ENCODE peak calls at places on chromosome 19, in nine cellular contexts. One of them, this sample, is unnamed.

GRCh38 chr19:18418725-18419194 is 438 bp upstream of the SSBP4 start:
- DNase-seq in psoas muscle: peak
- DNase-seq in stimulated activated CD4-positive, alpha-beta T cell treated with anti-CD3 and anti-CD28 coated beads, Interleukin-12 subunit alpha, Interleukin-12 subunit beta, amount 100 ng/mL, for 24 hours: no peak
- DNase-seq in Kasumi-1: peak
- DNase-seq in NCI-H1436 treated with DMSO at 0.1 percent for 48 hours: no peak
- DNase-seq in heart left ventricle: peak
- DNase-seq in CD4-positive, CD25-positive, alpha-beta regulatory T cell: no peak
- DNase-seq in NCI-H524 treated with DMSO at 0.1 percent for 48 hours: no peak
- DNase-seq in CD4-positive, alpha-beta memory T cell: no peak
- DNase-seq in this sample: peak

GRCh38 chr19:40143612-40144011 is 47.6 kb upstream of the MAP3K10 start:
- DNase-seq in psoas muscle: no peak
- DNase-seq in stimulated activated CD4-positive, alpha-beta T cell treated with anti-CD3 and anti-CD28 coated beads, Interleukin-12 subunit alpha, Interleukin-12 subunit beta, amount 100 ng/mL, for 24 hours: no peak
- DNase-seq in Kasumi-1: peak
- DNase-seq in NCI-H1436 treated with DMSO at 0.1 percent for 48 hours: no peak
- DNase-seq in heart left ventricle: no peak
- DNase-seq in CD4-positive, CD25-positive, alpha-beta regulatory T cell: no peak
- DNase-seq in NCI-H524 treated with DMSO at 0.1 percent for 48 hours: peak
- DNase-seq in CD4-positive, alpha-beta memory T cell: peak
- DNase-seq in this sample: no peak

GRCh38 chr19:14152713-14153112 is 16.3 kb upstream of the ASF1B start:
- DNase-seq in psoas muscle: no peak
- DNase-seq in stimulated activated CD4-positive, alpha-beta T cell treated with anti-CD3 and anti-CD28 coated beads, Interleukin-12 subunit alpha, Interleukin-12 subunit beta, amount 100 ng/mL, for 24 hours: no peak
- DNase-seq in Kasumi-1: no peak
- DNase-seq in NCI-H1436 treated with DMSO at 0.1 percent for 48 hours: no peak
- DNase-seq in heart left ventricle: no peak
- DNase-seq in CD4-positive, CD25-positive, alpha-beta regulatory T cell: no peak
- DNase-seq in NCI-H524 treated with DMSO at 0.1 percent for 48 hours: no peak
- DNase-seq in CD4-positive, alpha-beta memory T cell: no peak
- DNase-seq in this sample: no peak

GRCh38 chr19:35404879-35405622 is 34.2 kb downstream of the GPR42 start:
- DNase-seq in psoas muscle: peak
- DNase-seq in stimulated activated CD4-positive, alpha-beta T cell treated with anti-CD3 and anti-CD28 coated beads, Interleukin-12 subunit alpha, Interleukin-12 subunit beta, amount 100 ng/mL, for 24 hours: no peak
- DNase-seq in Kasumi-1: no peak
- DNase-seq in NCI-H1436 treated with DMSO at 0.1 percent for 48 hours: no peak
- DNase-seq in heart left ventricle: no peak
- DNase-seq in CD4-positive, CD25-positive, alpha-beta regulatory T cell: no peak
- DNase-seq in NCI-H524 treated with DMSO at 0.1 percent for 48 hours: no peak
- DNase-seq in CD4-positive, alpha-beta memory T cell: no peak
- DNase-seq in this sample: no peak

GRCh38 chr19:35379992-35380391 is 9.1 kb downstream of the GPR42 start:
- DNase-seq in psoas muscle: no peak
- DNase-seq in stimulated activated CD4-positive, alpha-beta T cell treated with anti-CD3 and anti-CD28 coated beads, Interleukin-12 subunit alpha, Interleukin-12 subunit beta, amount 100 ng/mL, for 24 hours: no peak
- DNase-seq in Kasumi-1: no peak
- DNase-seq in NCI-H1436 treated with DMSO at 0.1 percent for 48 hours: no peak
- DNase-seq in heart left ventricle: no peak
- DNase-seq in CD4-positive, CD25-positive, alpha-beta regulatory T cell: no peak
- DNase-seq in NCI-H524 treated with DMSO at 0.1 percent for 48 hours: no peak
- DNase-seq in CD4-positive, alpha-beta memory T cell: no peak
- DNase-seq in this sample: no peak

GRCh38 chr19:15629003-15629880 is 11.5 kb upstream of the CYP4F3 start:
- DNase-seq in psoas muscle: peak
- DNase-seq in stimulated activated CD4-positive, alpha-beta T cell treated with anti-CD3 and anti-CD28 coated beads, Interleukin-12 subunit alpha, Interleukin-12 subunit beta, amount 100 ng/mL, for 24 hours: peak
- DNase-seq in Kasumi-1: peak
- DNase-seq in NCI-H1436 treated with DMSO at 0.1 percent for 48 hours: no peak
- DNase-seq in heart left ventricle: peak
- DNase-seq in CD4-positive, CD25-positive, alpha-beta regulatory T cell: peak
- DNase-seq in NCI-H524 treated with DMSO at 0.1 percent for 48 hours: no peak
- DNase-seq in CD4-positive, alpha-beta memory T cell: peak
- DNase-seq in this sample: peak

GRCh38 chr19:15337202-15337601 is 4.9 kb upstream of the BRD4 start:
- DNase-seq in psoas muscle: no peak
- DNase-seq in stimulated activated CD4-positive, alpha-beta T cell treated with anti-CD3 and anti-CD28 coated beads, Interleukin-12 subunit alpha, Interleukin-12 subunit beta, amount 100 ng/mL, for 24 hours: no peak
- DNase-seq in Kasumi-1: no peak
- DNase-seq in NCI-H1436 treated with DMSO at 0.1 percent for 48 hours: no peak
- DNase-seq in heart left ventricle: no peak
- DNase-seq in CD4-positive, CD25-positive, alpha-beta regulatory T cell: no peak
- DNase-seq in NCI-H524 treated with DMSO at 0.1 percent for 48 hours: no peak
- DNase-seq in CD4-positive, alpha-beta memory T cell: no peak
- DNase-seq in this sample: no peak

GRCh38 chr19:33686687-33687541 is 65.2 kb downstream of the CHST8 start:
- DNase-seq in psoas muscle: no peak
- DNase-seq in stimulated activated CD4-positive, alpha-beta T cell treated with anti-CD3 and anti-CD28 coated beads, Interleukin-12 subunit alpha, Interleukin-12 subunit beta, amount 100 ng/mL, for 24 hours: no peak
- DNase-seq in Kasumi-1: no peak
- DNase-seq in NCI-H1436 treated with DMSO at 0.1 percent for 48 hours: no peak
- DNase-seq in heart left ventricle: no peak
- DNase-seq in CD4-positive, CD25-positive, alpha-beta regulatory T cell: no peak
- DNase-seq in NCI-H524 treated with DMSO at 0.1 percent for 48 hours: no peak
- DNase-seq in CD4-positive, alpha-beta memory T cell: no peak
- DNase-seq in this sample: no peak

GRCh38 chr19:45931055-45931454 is 16.5 kb upstream of the NANOS2 start:
- DNase-seq in psoas muscle: no peak
- DNase-seq in stimulated activated CD4-positive, alpha-beta T cell treated with anti-CD3 and anti-CD28 coated beads, Interleukin-12 subunit alpha, Interleukin-12 subunit beta, amount 100 ng/mL, for 24 hours: no peak
- DNase-seq in Kasumi-1: no peak
- DNase-seq in NCI-H1436 treated with DMSO at 0.1 percent for 48 hours: no peak
- DNase-seq in heart left ventricle: no peak
- DNase-seq in CD4-positive, CD25-positive, alpha-beta regulatory T cell: no peak
- DNase-seq in NCI-H524 treated with DMSO at 0.1 percent for 48 hours: no peak
- DNase-seq in CD4-positive, alpha-beta memory T cell: no peak
- DNase-seq in this sample: no peak

GRCh38 chr19:45179063-45179847 is 671 bp downstream of the BLOC1S3 start:
- DNase-seq in psoas muscle: peak
- DNase-seq in stimulated activated CD4-positive, alpha-beta T cell treated with anti-CD3 and anti-CD28 coated beads, Interleukin-12 subunit alpha, Interleukin-12 subunit beta, amount 100 ng/mL, for 24 hours: no peak
- DNase-seq in Kasumi-1: no peak
- DNase-seq in NCI-H1436 treated with DMSO at 0.1 percent for 48 hours: no peak
- DNase-seq in heart left ventricle: peak
- DNase-seq in CD4-positive, CD25-positive, alpha-beta regulatory T cell: peak
- DNase-seq in NCI-H524 treated with DMSO at 0.1 percent for 48 hours: no peak
- DNase-seq in CD4-positive, alpha-beta memory T cell: no peak
- DNase-seq in this sample: peak

GRCh38 chr19:14347999-14348889 is 33.0 kb upstream of the ADGRE5 start:
- DNase-seq in psoas muscle: peak
- DNase-seq in stimulated activated CD4-positive, alpha-beta T cell treated with anti-CD3 and anti-CD28 coated beads, Interleukin-12 subunit alpha, Interleukin-12 subunit beta, amount 100 ng/mL, for 24 hours: peak
- DNase-seq in Kasumi-1: peak
- DNase-seq in NCI-H1436 treated with DMSO at 0.1 percent for 48 hours: no peak
- DNase-seq in heart left ventricle: peak
- DNase-seq in CD4-positive, CD25-positive, alpha-beta regulatory T cell: peak
- DNase-seq in NCI-H524 treated with DMSO at 0.1 percent for 48 hours: no peak
- DNase-seq in CD4-positive, alpha-beta memory T cell: peak
- DNase-seq in this sample: peak

GRCh38 chr19:47973529-47973928 is 18.4 kb downstream of the BSPH1 start:
- DNase-seq in psoas muscle: no peak
- DNase-seq in stimulated activated CD4-positive, alpha-beta T cell treated with anti-CD3 and anti-CD28 coated beads, Interleukin-12 subunit alpha, Interleukin-12 subunit beta, amount 100 ng/mL, for 24 hours: no peak
- DNase-seq in Kasumi-1: no peak
- DNase-seq in NCI-H1436 treated with DMSO at 0.1 percent for 48 hours: no peak
- DNase-seq in heart left ventricle: no peak
- DNase-seq in CD4-positive, CD25-positive, alpha-beta regulatory T cell: no peak
- DNase-seq in NCI-H524 treated with DMSO at 0.1 percent for 48 hours: no peak
- DNase-seq in CD4-positive, alpha-beta memory T cell: no peak
- DNase-seq in this sample: no peak

GRCh38 chr19:31171936-31172335 is 177.3 kb downstream of the TSHZ3 start:
- DNase-seq in psoas muscle: no peak
- DNase-seq in stimulated activated CD4-positive, alpha-beta T cell treated with anti-CD3 and anti-CD28 coated beads, Interleukin-12 subunit alpha, Interleukin-12 subunit beta, amount 100 ng/mL, for 24 hours: no peak
- DNase-seq in Kasumi-1: no peak
- DNase-seq in NCI-H1436 treated with DMSO at 0.1 percent for 48 hours: no peak
- DNase-seq in heart left ventricle: no peak
- DNase-seq in CD4-positive, CD25-positive, alpha-beta regulatory T cell: no peak
- DNase-seq in NCI-H524 treated with DMSO at 0.1 percent for 48 hours: no peak
- DNase-seq in CD4-positive, alpha-beta memory T cell: no peak
- DNase-seq in this sample: no peak

GRCh38 chr19:6971366-6971765 is 49.9 kb downstream of the MBD3L2B start:
- DNase-seq in psoas muscle: no peak
- DNase-seq in stimulated activated CD4-positive, alpha-beta T cell treated with anti-CD3 and anti-CD28 coated beads, Interleukin-12 subunit alpha, Interleukin-12 subunit beta, amount 100 ng/mL, for 24 hours: no peak
- DNase-seq in Kasumi-1: no peak
- DNase-seq in NCI-H1436 treated with DMSO at 0.1 percent for 48 hours: no peak
- DNase-seq in heart left ventricle: no peak
- DNase-seq in CD4-positive, CD25-positive, alpha-beta regulatory T cell: no peak
- DNase-seq in NCI-H524 treated with DMSO at 0.1 percent for 48 hours: no peak
- DNase-seq in CD4-positive, alpha-beta memory T cell: no peak
- DNase-seq in this sample: no peak

GRCh38 chr19:49639401-49640112 is 386 bp downstream of the RRAS start:
- DNase-seq in psoas muscle: no peak
- DNase-seq in stimulated activated CD4-positive, alpha-beta T cell treated with anti-CD3 and anti-CD28 coated beads, Interleukin-12 subunit alpha, Interleukin-12 subunit beta, amount 100 ng/mL, for 24 hours: no peak
- DNase-seq in Kasumi-1: no peak
- DNase-seq in NCI-H1436 treated with DMSO at 0.1 percent for 48 hours: no peak
- DNase-seq in heart left ventricle: no peak
- DNase-seq in CD4-positive, CD25-positive, alpha-beta regulatory T cell: no peak
- DNase-seq in NCI-H524 treated with DMSO at 0.1 percent for 48 hours: no peak
- DNase-seq in CD4-positive, alpha-beta memory T cell: no peak
- DNase-seq in this sample: no peak

GRCh38 chr19:43782311-43782660 is 1.5 kb upstream of the KCNN4 start:
- DNase-seq in psoas muscle: no peak
- DNase-seq in stimulated activated CD4-positive, alpha-beta T cell treated with anti-CD3 and anti-CD28 coated beads, Interleukin-12 subunit alpha, Interleukin-12 subunit beta, amount 100 ng/mL, for 24 hours: no peak
- DNase-seq in Kasumi-1: no peak
- DNase-seq in NCI-H1436 treated with DMSO at 0.1 percent for 48 hours: no peak
- DNase-seq in heart left ventricle: no peak
- DNase-seq in CD4-positive, CD25-positive, alpha-beta regulatory T cell: no peak
- DNase-seq in NCI-H524 treated with DMSO at 0.1 percent for 48 hours: no peak
- DNase-seq in CD4-positive, alpha-beta memory T cell: no peak
- DNase-seq in this sample: no peak

GRCh38 chr19:18644144-18645034 is 7.6 kb downstream of the KLHL26 start:
- DNase-seq in psoas muscle: no peak
- DNase-seq in stimulated activated CD4-positive, alpha-beta T cell treated with anti-CD3 and anti-CD28 coated beads, Interleukin-12 subunit alpha, Interleukin-12 subunit beta, amount 100 ng/mL, for 24 hours: no peak
- DNase-seq in Kasumi-1: peak
- DNase-seq in NCI-H1436 treated with DMSO at 0.1 percent for 48 hours: no peak
- DNase-seq in heart left ventricle: no peak
- DNase-seq in CD4-positive, CD25-positive, alpha-beta regulatory T cell: no peak
- DNase-seq in NCI-H524 treated with DMSO at 0.1 percent for 48 hours: no peak
- DNase-seq in CD4-positive, alpha-beta memory T cell: no peak
- DNase-seq in this sample: no peak

GRCh38 chr19:3458595-3459284 is 21.6 kb downstream of the SMIM24 start:
- DNase-seq in psoas muscle: no peak
- DNase-seq in stimulated activated CD4-positive, alpha-beta T cell treated with anti-CD3 and anti-CD28 coated beads, Interleukin-12 subunit alpha, Interleukin-12 subunit beta, amount 100 ng/mL, for 24 hours: no peak
- DNase-seq in Kasumi-1: no peak
- DNase-seq in NCI-H1436 treated with DMSO at 0.1 percent for 48 hours: no peak
- DNase-seq in heart left ventricle: peak
- DNase-seq in CD4-positive, CD25-positive, alpha-beta regulatory T cell: no peak
- DNase-seq in NCI-H524 treated with DMSO at 0.1 percent for 48 hours: no peak
- DNase-seq in CD4-positive, alpha-beta memory T cell: no peak
- DNase-seq in this sample: peak

GRCh38 chr19:19342086-19343015 is 21.7 kb downstream of the MAU2 start:
- DNase-seq in psoas muscle: peak
- DNase-seq in stimulated activated CD4-positive, alpha-beta T cell treated with anti-CD3 and anti-CD28 coated beads, Interleukin-12 subunit alpha, Interleukin-12 subunit beta, amount 100 ng/mL, for 24 hours: no peak
- DNase-seq in Kasumi-1: no peak
- DNase-seq in NCI-H1436 treated with DMSO at 0.1 percent for 48 hours: no peak
- DNase-seq in heart left ventricle: peak
- DNase-seq in CD4-positive, CD25-positive, alpha-beta regulatory T cell: no peak
- DNase-seq in NCI-H524 treated with DMSO at 0.1 percent for 48 hours: peak
- DNase-seq in CD4-positive, alpha-beta memory T cell: no peak
- DNase-seq in this sample: peak

GRCh38 chr19:55497777-55498176 is 9.5 kb downstream of the SSC5D start:
- DNase-seq in psoas muscle: no peak
- DNase-seq in stimulated activated CD4-positive, alpha-beta T cell treated with anti-CD3 and anti-CD28 coated beads, Interleukin-12 subunit alpha, Interleukin-12 subunit beta, amount 100 ng/mL, for 24 hours: no peak
- DNase-seq in Kasumi-1: no peak
- DNase-seq in NCI-H1436 treated with DMSO at 0.1 percent for 48 hours: no peak
- DNase-seq in heart left ventricle: no peak
- DNase-seq in CD4-positive, CD25-positive, alpha-beta regulatory T cell: no peak
- DNase-seq in NCI-H524 treated with DMSO at 0.1 percent for 48 hours: no peak
- DNase-seq in CD4-positive, alpha-beta memory T cell: no peak
- DNase-seq in this sample: no peak

GRCh38 chr19:9362905-9363304 is at the start of gene ZNF177:
- DNase-seq in psoas muscle: no peak
- DNase-seq in stimulated activated CD4-positive, alpha-beta T cell treated with anti-CD3 and anti-CD28 coated beads, Interleukin-12 subunit alpha, Interleukin-12 subunit beta, amount 100 ng/mL, for 24 hours: no peak
- DNase-seq in Kasumi-1: no peak
- DNase-seq in NCI-H1436 treated with DMSO at 0.1 percent for 48 hours: no peak
- DNase-seq in heart left ventricle: no peak
- DNase-seq in CD4-positive, CD25-positive, alpha-beta regulatory T cell: no peak
- DNase-seq in NCI-H524 treated with DMSO at 0.1 percent for 48 hours: no peak
- DNase-seq in CD4-positive, alpha-beta memory T cell: no peak
- DNase-seq in this sample: peak

GRCh38 chr19:28290963-28291657 is 921.8 kb downstream of the UQCRFS1 start:
- DNase-seq in psoas muscle: no peak
- DNase-seq in stimulated activated CD4-positive, alpha-beta T cell treated with anti-CD3 and anti-CD28 coated beads, Interleukin-12 subunit alpha, Interleukin-12 subunit beta, amount 100 ng/mL, for 24 hours: no peak
- DNase-seq in Kasumi-1: no peak
- DNase-seq in NCI-H1436 treated with DMSO at 0.1 percent for 48 hours: no peak
- DNase-seq in heart left ventricle: no peak
- DNase-seq in CD4-positive, CD25-positive, alpha-beta regulatory T cell: no peak
- DNase-seq in NCI-H524 treated with DMSO at 0.1 percent for 48 hours: no peak
- DNase-seq in CD4-positive, alpha-beta memory T cell: no peak
- DNase-seq in this sample: no peak

GRCh38 chr19:51027126-51027806 is 850 bp upstream of the KLK11 start:
- DNase-seq in psoas muscle: no peak
- DNase-seq in stimulated activated CD4-positive, alpha-beta T cell treated with anti-CD3 and anti-CD28 coated beads, Interleukin-12 subunit alpha, Interleukin-12 subunit beta, amount 100 ng/mL, for 24 hours: no peak
- DNase-seq in Kasumi-1: no peak
- DNase-seq in NCI-H1436 treated with DMSO at 0.1 percent for 48 hours: no peak
- DNase-seq in heart left ventricle: no peak
- DNase-seq in CD4-positive, CD25-positive, alpha-beta regulatory T cell: no peak
- DNase-seq in NCI-H524 treated with DMSO at 0.1 percent for 48 hours: no peak
- DNase-seq in CD4-positive, alpha-beta memory T cell: no peak
- DNase-seq in this sample: no peak

GRCh38 chr19:50823389-50824042 is at the start of gene KLK1:
- DNase-seq in psoas muscle: no peak
- DNase-seq in stimulated activated CD4-positive, alpha-beta T cell treated with anti-CD3 and anti-CD28 coated beads, Interleukin-12 subunit alpha, Interleukin-12 subunit beta, amount 100 ng/mL, for 24 hours: no peak
- DNase-seq in Kasumi-1: no peak
- DNase-seq in NCI-H1436 treated with DMSO at 0.1 percent for 48 hours: no peak
- DNase-seq in heart left ventricle: no peak
- DNase-seq in CD4-positive, CD25-positive, alpha-beta regulatory T cell: no peak
- DNase-seq in NCI-H524 treated with DMSO at 0.1 percent for 48 hours: no peak
- DNase-seq in CD4-positive, alpha-beta memory T cell: no peak
- DNase-seq in this sample: no peak

GRCh38 chr19:38190061-38190460 is 34.0 kb downstream of the DPF1 start:
- DNase-seq in psoas muscle: no peak
- DNase-seq in stimulated activated CD4-positive, alpha-beta T cell treated with anti-CD3 and anti-CD28 coated beads, Interleukin-12 subunit alpha, Interleukin-12 subunit beta, amount 100 ng/mL, for 24 hours: no peak
- DNase-seq in Kasumi-1: no peak
- DNase-seq in NCI-H1436 treated with DMSO at 0.1 percent for 48 hours: no peak
- DNase-seq in heart left ventricle: no peak
- DNase-seq in CD4-positive, CD25-positive, alpha-beta regulatory T cell: no peak
- DNase-seq in NCI-H524 treated with DMSO at 0.1 percent for 48 hours: no peak
- DNase-seq in CD4-positive, alpha-beta memory T cell: no peak
- DNase-seq in this sample: no peak

GRCh38 chr19:3067549-3067948 is 5.3 kb upstream of the TLE5 start:
- DNase-seq in psoas muscle: no peak
- DNase-seq in stimulated activated CD4-positive, alpha-beta T cell treated with anti-CD3 and anti-CD28 coated beads, Interleukin-12 subunit alpha, Interleukin-12 subunit beta, amount 100 ng/mL, for 24 hours: no peak
- DNase-seq in Kasumi-1: no peak
- DNase-seq in NCI-H1436 treated with DMSO at 0.1 percent for 48 hours: no peak
- DNase-seq in heart left ventricle: no peak
- DNase-seq in CD4-positive, CD25-positive, alpha-beta regulatory T cell: no peak
- DNase-seq in NCI-H524 treated with DMSO at 0.1 percent for 48 hours: no peak
- DNase-seq in CD4-positive, alpha-beta memory T cell: no peak
- DNase-seq in this sample: no peak